ENCODE peak calls at places on chromosomes 6 and 20, in six cellular contexts. W, Q, L, O, C and R are unnamed samples.

GRCh38 chr6:137390264-137390787 is 103.9 kb downstream of the OLIG3 start:
- DNase-seq in W (no peak), O (no peak), C (no peak), Q (no peak), L (no peak), R (no peak)

GRCh38 chr6:164741938-164742451 is 567.4 kb downstream of the C6orf118 start:
- DNase-seq in Q (no peak), W (no peak), O (no peak), C (no peak), L (no peak), R (no peak)

GRCh38 chr20:33301192-33301930 is 18.3 kb downstream of the BPIFB1 start:
- DNase-seq in C (no peak), Q (no peak), O (no peak), W (no peak), L (no peak), R (no peak)

GRCh38 chr6:81590314-81590691 is 162.2 kb downstream of the TENT5A start:
- DNase-seq in C (no peak), W (no peak), Q (no peak), O (no peak), L (no peak), R (no peak)

GRCh38 chr6:139388384-139388783 is 13.9 kb upstream of the CITED2 start:
- DNase-seq in O (no peak), Q (no peak), L (no peak), W (no peak), C (no peak), R (no peak)

GRCh38 chr6:81515562-81516453 is 236.7 kb downstream of the TENT5A start:
- DNase-seq in O (no peak), Q (no peak), W (no peak), C (no peak), L (no peak), R (no peak)

GRCh38 chr20:25439328-25439727 is 31.9 kb downstream of the GINS1 start:
- DNase-seq in Q (no peak), C (no peak), L (no peak), W (no peak), O (no peak), R (no peak)

GRCh38 chr6:112037783-112038216 is 16.1 kb upstream of the CCN6 start:
- DNase-seq in W (peak; percentile 87), L (peak; percentile 38), C (no peak), O (no peak), Q (peak; percentile 94), R (no peak)

GRCh38 chr20:32325706-32326506 is 32.2 kb upstream of the ASXL1 start:
- DNase-seq in C (no peak), L (peak; percentile 71), W (no peak), O (no peak), Q (no peak), R (no peak)

GRCh38 chr6:52543729-52544324 is 33.0 kb downstream of the TRAM2 start:
- DNase-seq in W (no peak), C (no peak), O (no peak), Q (no peak), L (no peak), R (no peak)

GRCh38 chr6:100155141-100155540 is 161.1 kb upstream of the MCHR2 start:
- DNase-seq in O (no peak), L (no peak), Q (no peak), C (no peak), W (no peak), R (no peak)

GRCh38 chr20:25397081-25397480 is 6.4 kb upstream of the ABHD12 start:
- DNase-seq in L (no peak), O (no peak), Q (no peak), W (no peak), C (no peak), R (no peak)

GRCh38 chr6:52876056-52876787 is 33.3 kb downstream of the GSTA3 start:
- DNase-seq in O (no peak), Q (no peak), L (no peak), W (no peak), C (no peak), R (no peak)

GRCh38 chr6:75143186-75143585 is 62.7 kb downstream of the COL12A1 start:
- DNase-seq in L (no peak), W (no peak), O (no peak), Q (no peak), C (no peak), R (no peak)

GRCh38 chr6:32854376-32855178 is 585 bp downstream of the PSMB9 start:
- DNase-seq in L (peak; percentile 29), Q (no peak), W (no peak), C (no peak), O (peak; percentile 48), R (peak; percentile 49)
- H3K4me1 ChIP-seq in L (peaks cover 20% of the 10 kb centered on the region), Q (no peaks in the 10 kb centered on the region), W (peaks cover 13% of the 10 kb centered on the region), C (peaks cover 11% of the 10 kb centered on the region), O (no peaks in the 10 kb centered on the region), R (peaks cover 10% of the 10 kb centered on the region)

DNA sequence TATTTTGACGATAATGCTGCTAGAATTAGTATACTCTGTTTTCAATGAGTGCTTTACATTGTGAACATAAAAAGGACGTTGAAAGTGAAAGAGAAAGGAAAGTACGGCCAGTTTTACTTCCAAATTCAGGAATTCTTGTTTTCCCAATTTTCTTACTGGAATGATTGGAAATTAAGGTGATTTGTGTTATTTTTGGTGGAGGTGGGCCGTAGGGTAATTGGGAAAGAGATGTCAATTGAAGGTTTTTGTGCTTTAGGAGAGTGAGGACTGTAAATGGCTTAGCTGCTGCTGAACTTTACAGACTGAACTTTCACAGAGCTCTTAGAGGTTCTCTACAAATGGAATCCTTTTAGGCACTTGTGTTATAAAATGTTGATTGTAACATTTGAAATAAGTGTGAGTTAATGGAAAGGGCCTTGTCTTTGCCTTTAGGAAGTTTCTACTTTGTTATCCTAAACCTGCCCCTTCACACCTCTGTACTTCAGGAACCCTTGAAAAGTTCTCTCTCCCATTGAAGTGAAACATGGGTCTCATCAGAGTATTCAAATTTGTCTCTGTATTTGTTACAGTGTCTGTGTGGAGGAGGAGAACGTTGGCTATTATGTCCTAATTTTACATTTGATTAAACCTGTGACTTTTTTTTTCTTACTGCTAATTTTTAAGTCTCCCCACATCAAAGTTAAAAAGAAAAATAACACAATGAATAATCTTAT is 256.4 kb downstream of the ARID1B start:
- DNase-seq in C (no peak), O (no peak), W (no peak), L (no peak), Q (no peak), R (no peak)
- H3K4me1 ChIP-seq in C (no peaks in the 10 kb centered on the region), O (peaks cover 6% of the 10 kb centered on the region), W (peaks cover 44% of the 10 kb centered on the region), L (peaks cover 34% of the 10 kb centered on the region), Q (peaks cover 8% of the 10 kb centered on the region), R (peaks cover 2% of the 10 kb centered on the region)

GRCh38 chr6:167858086-167858591 is 31.4 kb downstream of the AFDN start:
- DNase-seq in O (no peak), Q (no peak), L (no peak), C (no peak), W (no peak), R (no peak)
- H3K4me1 ChIP-seq in O (peaks cover 31% of the 10 kb centered on the region), Q (peaks cover 2% of the 10 kb centered on the region), L (peaks cover 65% of the 10 kb centered on the region), C (peaks cover 16% of the 10 kb centered on the region), W (peaks cover 39% of the 10 kb centered on the region), R (peaks cover 8% of the 10 kb centered on the region)

GRCh38 chr6:7135755-7136154 is 28.0 kb downstream of the RREB1 start:
- DNase-seq in W (no peak), O (no peak), Q (no peak), L (no peak), C (no peak), R (no peak)
- H3K4me1 ChIP-seq in W (peaks cover 88% of the 10 kb centered on the region), O (peaks cover 2% of the 10 kb centered on the region), Q (peaks cover 1% of the 10 kb centered on the region), L (peaks cover 90% of the 10 kb centered on the region), C (peaks cover 26% of the 10 kb centered on the region), R (no peaks in the 10 kb centered on the region)

DNA sequence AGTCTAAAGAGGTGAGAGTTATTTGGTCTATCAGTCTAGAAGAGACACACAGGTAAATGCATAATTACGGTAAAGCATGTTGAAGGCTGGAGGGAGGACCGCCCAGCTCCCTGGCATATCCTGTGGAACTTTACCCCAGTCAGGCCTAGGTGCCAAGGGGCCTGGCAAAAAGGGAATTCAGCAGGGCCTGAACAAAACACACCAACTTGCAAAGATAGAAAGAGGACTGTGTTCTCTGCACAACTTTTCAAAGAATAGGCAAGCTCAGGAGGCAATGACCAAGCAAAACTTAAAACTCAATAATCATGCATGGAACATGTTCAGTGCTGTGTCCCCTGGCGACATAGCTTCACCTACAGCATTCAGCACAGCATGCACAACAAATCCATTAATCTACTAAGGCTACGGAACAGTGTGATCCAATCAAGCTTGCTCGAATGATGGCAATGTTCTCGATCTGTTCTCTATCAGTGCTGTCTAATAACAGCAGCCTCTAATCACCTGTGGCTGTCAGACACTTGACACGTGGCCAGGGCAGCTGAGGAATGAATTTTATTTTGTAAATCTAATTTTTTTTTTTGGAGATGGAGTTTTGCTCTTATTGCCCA is 27.6 kb downstream of the ZMYND8 start:
- DNase-seq in Q (no peak), C (no peak), W (peak; percentile 8), L (peak; percentile 29), O (no peak), R (no peak)
- H3K4me1 ChIP-seq in Q (peaks cover 8% of the 10 kb centered on the region), C (peaks cover under 1% of the 10 kb centered on the region), W (peaks cover 41% of the 10 kb centered on the region), L (peaks cover 34% of the 10 kb centered on the region), O (peaks cover 29% of the 10 kb centered on the region), R (peaks cover 21% of the 10 kb centered on the region)

DNA sequence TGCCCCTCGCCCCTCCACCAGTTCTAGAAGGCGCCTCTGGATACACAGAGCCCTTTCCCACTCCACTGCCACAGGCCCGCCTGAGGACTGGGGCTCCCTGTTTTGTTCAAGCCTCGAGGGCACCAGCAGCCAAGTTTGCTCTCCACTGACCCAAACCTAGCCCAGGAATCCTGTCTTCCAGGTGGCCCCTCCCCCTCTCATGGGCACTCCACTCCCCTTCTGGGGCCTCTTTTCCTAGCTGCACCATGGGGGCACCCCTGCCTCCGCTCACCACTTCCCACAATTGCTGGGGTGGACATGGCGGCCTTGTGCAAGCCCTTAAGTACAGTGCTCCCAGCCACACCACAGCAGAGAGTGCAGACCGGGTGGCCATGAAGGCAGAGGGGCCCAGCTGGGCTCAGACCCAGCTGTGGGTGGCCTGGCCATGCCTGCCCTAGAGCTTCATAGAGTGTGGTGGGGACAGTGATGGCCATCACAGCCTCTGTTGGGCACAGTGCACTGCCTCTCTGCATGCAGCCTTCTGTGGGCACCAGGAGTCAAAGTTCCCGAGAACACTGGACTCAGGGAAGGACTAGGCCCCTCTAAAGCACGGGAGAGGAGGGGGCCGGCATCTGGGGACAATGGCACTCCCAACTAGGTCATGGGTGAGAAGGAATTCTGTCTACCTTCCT is 1.3 kb downstream of the MYL9 start:
- DNase-seq in Q (peak; percentile 69), W (no peak), L (no peak), C (no peak), O (no peak), R (peak; percentile 51)
- H3K4me1 ChIP-seq in Q (no peaks in the 10 kb centered on the region), W (peaks cover 8% of the 10 kb centered on the region), L (peaks cover 40% of the 10 kb centered on the region), C (peaks cover 27% of the 10 kb centered on the region), O (no peaks in the 10 kb centered on the region), R (peaks cover 26% of the 10 kb centered on the region)